ENCODE peak calls at places on chromosomes 6 and 20, in four cellular contexts. S, I, A and O are unnamed samples.

GRCh38 chr6:125781307-125781868 is 9.4 kb upstream of the NCOA7 start:
- DNase-seq in I (no peak), S (no peak), A (no peak), O (no peak)

GRCh38 chr6:120198033-120198432 is 848.5 kb upstream of the MAN1A1 start:
- DNase-seq in A (no peak), I (no peak), S (peak; percentile 36), O (no peak)

GRCh38 chr20:10536531-10536930 is 101.4 kb downstream of the SLX4IP start:
- DNase-seq in A (no peak), S (no peak), I (no peak), O (no peak)

GRCh38 chr6:160972111-160972510 is 19.5 kb upstream of the MAP3K4 start:
- DNase-seq in S (no peak), I (no peak), A (no peak), O (no peak)

GRCh38 chr20:39961667-39962066 is 727.4 kb downstream of the MAFB start:
- DNase-seq in I (no peak), A (no peak), S (no peak), O (no peak)

GRCh38 chr6:27861861-27862260 is 50.3 kb downstream of the OR2B2 start:
- DNase-seq in I (no peak), A (no peak), S (no peak), O (no peak)

GRCh38 chr20:31661625-31662371 is 24.1 kb downstream of the COX4I2 start:
- DNase-seq in I (peak; percentile 82), S (peak; percentile 86), A (peak; percentile 66), O (peak; percentile 81)

GRCh38 chr20:47859255-47859654 is 74.0 kb upstream of the SULF2 start:
- DNase-seq in S (no peak), I (no peak), A (no peak), O (no peak)

GRCh38 chr6:28407401-28407800 is 7.9 kb upstream of the ZSCAN12 start:
- DNase-seq in I (no peak), S (no peak), A (no peak), O (no peak)

GRCh38 chr6:31652925-31653724 is 664 bp upstream of the BAG6 start:
- DNase-seq in A (no peak), S (peak; percentile 93), I (no peak), O (peak; percentile 99)

GRCh38 chr6:52046456-52046855 is 41.0 kb downstream of the PKHD1 start:
- DNase-seq in S (no peak), A (no peak), I (no peak), O (no peak)

GRCh38 chr20:57346477-57346876 is 4.6 kb upstream of the RAE1 start:
- DNase-seq in I (peak; percentile 64), S (peak; percentile 87), A (peak; percentile 49), O (peak; percentile 95)

GRCh38 chr20:57323034-57323433 is 6.6 kb upstream of the SPO11 start:
- DNase-seq in I (peak; percentile 58), S (peak; percentile 12), A (no peak), O (no peak)

GRCh38 chr6:142478117-142478516 is 176.3 kb downstream of the ADGRG6 start:
- DNase-seq in S (no peak), I (no peak), A (no peak), O (no peak)

GRCh38 chr6:51934098-51934497 is 153.3 kb downstream of the PKHD1 start:
- DNase-seq in I (no peak), A (no peak), S (no peak), O (no peak)

GRCh38 chr6:81766482-81767069 is 14.1 kb upstream of the TENT5A start:
- DNase-seq in I (no peak), S (no peak), A (no peak), O (no peak)

GRCh38 chr20:56422131-56422823 is 10.2 kb downstream of the CASS4 start:
- DNase-seq in I (no peak), A (no peak), S (no peak), O (no peak)

GRCh38 chr6:11179088-11179977 is 53.1 kb downstream of the NEDD9 start:
- DNase-seq in A (no peak), I (no peak), S (no peak), O (peak; percentile 19)
- H3K27ac ChIP-seq in A (no peak overlapping the region), I (no peak overlapping the region), S (no peak overlapping the region), O (peak overlapping the region; percentile 15)

GRCh38 chr20:45032781-45033180 is 66.5 kb downstream of the STK4 start:
- DNase-seq in S (no peak), I (no peak), A (no peak), O (no peak)
- H3K4me3 ChIP-seq in S (no peak overlapping the region), I (no peak overlapping the region), A (no peak overlapping the region), O (no peak overlapping the region)

DNA sequence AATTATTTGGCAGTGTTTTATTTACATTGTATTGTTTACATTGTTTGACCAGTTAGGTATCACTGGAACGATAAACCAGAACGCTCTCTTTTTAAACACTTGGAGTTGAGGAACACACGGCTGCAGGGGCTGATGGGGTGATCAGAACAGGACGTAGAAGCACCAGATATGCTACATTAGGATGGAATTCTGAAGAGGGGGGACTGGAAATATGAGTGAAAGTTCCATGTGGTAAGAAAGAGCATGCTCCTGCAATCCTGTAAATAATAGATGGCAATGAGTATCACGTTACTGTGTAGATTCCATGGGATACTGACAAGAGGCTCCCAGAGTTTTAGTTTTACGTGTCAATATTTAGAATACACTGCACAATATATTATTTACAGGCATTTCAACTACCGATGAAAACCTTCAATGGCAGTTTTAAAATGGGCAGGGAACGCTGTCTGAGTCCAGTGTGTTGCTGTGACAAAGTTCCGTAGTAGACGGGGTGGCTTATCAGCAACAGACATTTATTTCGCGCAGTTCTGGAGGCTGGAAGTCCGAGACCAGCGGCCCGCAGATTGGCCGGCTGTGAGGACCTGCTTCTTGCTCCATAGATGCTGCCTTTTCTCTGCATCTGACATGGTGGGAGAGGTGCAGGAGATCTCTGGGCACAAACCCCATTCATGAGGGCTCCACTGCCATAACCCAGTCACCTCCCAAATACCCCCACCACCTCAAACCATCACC is 43.1 kb downstream of the SYNJ2 start:
- DNase-seq in A (no peak), I (no peak), S (no peak), O (no peak)
- H3K27ac ChIP-seq in A (no peak overlapping the region), I (no peak overlapping the region), S (no peak overlapping the region), O (no peak overlapping the region)

GRCh38 chr6:104943781-104944180 is 13.1 kb upstream of the LIN28B start:
- DNase-seq in S (peak; percentile 81), A (no peak), I (no peak), O (no peak)

GRCh38 chr6:104936766-104937535 is 20.0 kb upstream of the LIN28B start:
- DNase-seq in A (no peak), I (no peak), S (no peak), O (no peak)

GRCh38 chr6:104940881-104941693 is 15.8 kb upstream of the LIN28B start:
- DNase-seq in S (peak; percentile 88), A (peak; percentile 8), I (no peak), O (no peak)

GRCh38 chr6:104941694-104942177 is 15.2 kb upstream of the LIN28B start:
- DNase-seq in S (peak; percentile 38), A (no peak), I (no peak), O (peak; percentile 20)

DNA sequence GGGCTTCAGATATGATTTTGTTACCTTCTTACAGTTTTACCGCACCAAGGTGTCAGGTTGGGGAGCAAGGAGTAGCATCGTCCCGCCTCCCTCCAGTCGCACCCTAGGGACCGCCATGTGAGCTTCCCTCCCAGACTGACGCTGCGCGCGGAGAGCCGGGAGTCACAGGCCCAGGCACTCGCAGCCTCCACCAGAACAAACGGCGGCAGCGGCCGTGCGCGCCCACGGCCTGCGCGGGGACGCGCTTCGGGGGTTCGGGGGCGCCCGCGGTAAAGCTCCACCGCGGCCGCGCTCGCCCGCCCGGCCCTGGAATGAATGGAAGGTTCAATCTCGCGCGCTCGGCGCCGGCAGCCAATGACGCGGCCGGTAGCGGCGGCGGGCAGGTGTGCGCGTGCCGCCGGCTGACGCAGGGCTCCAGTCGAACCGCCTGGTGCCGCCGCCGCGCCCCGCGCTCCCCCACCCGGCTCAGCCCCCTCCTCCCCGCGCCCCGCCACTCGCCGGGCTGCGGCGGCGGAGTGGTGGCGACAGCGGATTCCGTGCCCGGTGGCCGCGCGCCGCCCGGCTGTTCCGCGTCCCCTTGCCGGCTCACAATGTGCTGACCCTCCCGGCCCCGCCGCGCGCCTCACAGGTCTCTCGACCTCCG is 16.5 kb upstream of the LIN28B start:
- DNase-seq in I (no peak), S (peak; percentile 82), A (no peak), O (no peak)
- H3K4me3 ChIP-seq in I (no peak overlapping the region), S (peak overlapping the region; percentile 70), A (no peak overlapping the region), O (no peak overlapping the region)

GRCh38 chr6:21826460-21826859 is 232.9 kb downstream of the SOX4 start:
- DNase-seq in A (no peak), I (no peak), S (no peak), O (no peak)

GRCh38 chr6:21827425-21828192 is 234.1 kb downstream of the SOX4 start:
- DNase-seq in A (no peak), S (no peak), I (no peak), O (no peak)

GRCh38 chr6:21826031-21826430 is 232.5 kb downstream of the SOX4 start:
- DNase-seq in S (peak; percentile 30), I (no peak), A (no peak), O (peak; percentile 89)

GRCh38 chr6:21829126-21829525 is 235.6 kb downstream of the SOX4 start:
- DNase-seq in A (no peak), S (no peak), I (no peak), O (no peak)

GRCh38 chr6:21828689-21829088 is 235.1 kb downstream of the SOX4 start:
- DNase-seq in A (no peak), I (no peak), S (no peak), O (no peak)
- H3K27ac ChIP-seq in A (no peak overlapping the region), I (peak overlapping the region; percentile 56), S (no peak overlapping the region), O (no peak overlapping the region)

GRCh38 chr6:34234667-34235604 is 1.7 kb upstream of the HMGA1 start:
- DNase-seq in S (peak; percentile 93), I (no peak), A (no peak), O (no peak)

GRCh38 chr6:34236423-34237315 is at the start of gene HMGA1:
- DNase-seq in A (peak; percentile 83), S (peak; percentile 99), I (peak; percentile 79), O (peak; percentile 88)

GRCh38 chr6:34237316-34237721 is 646 bp downstream of the HMGA1 start:
- DNase-seq in S (peak; percentile 61), A (peak; percentile 33), I (peak; percentile 31), O (no peak)

GRCh38 chr6:34233867-34234266 is 2.8 kb upstream of the HMGA1 start:
- DNase-seq in S (no peak), I (no peak), A (no peak), O (no peak)

DNA sequence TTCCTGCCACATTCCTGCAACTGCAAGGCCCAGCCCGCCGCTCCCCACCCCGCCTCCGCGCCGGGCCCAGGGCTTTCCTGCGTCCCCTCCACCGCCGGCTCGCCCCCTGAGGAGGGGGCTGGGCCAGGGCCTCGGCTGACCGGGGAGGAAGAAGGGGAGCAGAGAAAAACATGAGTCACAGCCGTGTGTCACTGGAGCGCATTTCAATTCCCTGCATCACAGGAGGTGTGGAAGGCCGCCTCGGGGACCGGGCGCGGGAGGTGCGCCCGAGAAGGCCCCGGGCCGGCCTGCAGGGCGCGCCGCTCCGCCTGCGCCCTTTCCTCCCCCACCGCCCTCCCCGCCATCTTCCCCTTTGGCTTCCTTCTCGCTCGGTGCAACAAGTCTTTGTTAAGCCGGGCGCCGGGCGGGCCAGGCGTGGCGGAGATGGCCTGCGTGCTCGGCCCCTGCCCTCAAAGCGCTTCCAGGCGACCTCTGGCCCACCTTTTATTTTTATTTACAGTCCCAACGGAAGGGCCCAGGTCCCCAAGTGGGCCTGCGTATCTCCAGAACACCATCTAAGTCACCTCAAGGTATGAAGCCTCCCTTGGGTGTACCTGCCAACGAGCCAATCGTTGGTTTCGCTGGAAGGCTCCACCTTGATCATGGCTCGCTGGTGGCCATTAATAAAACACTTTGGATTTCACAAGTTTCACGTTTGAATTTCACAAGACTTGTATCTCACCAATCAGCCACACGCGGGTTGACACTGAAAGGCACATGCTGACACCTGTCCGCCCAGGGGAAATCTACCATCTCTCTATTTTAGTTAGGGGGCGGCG is 859 bp upstream of the HMGA1 start:
- DNase-seq in A (peak; percentile 81), S (peak; percentile 87), I (peak; percentile 31), O (no peak)
- H3K4me3 ChIP-seq in A (peak overlapping the region; percentile 66), S (peak overlapping the region; percentile 94), I (peak overlapping the region; percentile 61), O (no peak overlapping the region)

GRCh38 chr6:37548067-37548674 is 48.5 kb upstream of the CCDC167 start:
- DNase-seq in S (no peak), A (no peak), I (no peak), O (no peak)
- H3K27ac ChIP-seq in S (no peak overlapping the region), A (no peak overlapping the region), I (no peak overlapping the region), O (no peak overlapping the region)